ENCODE peak calls at places on chromosomes 16 and 17, in four cellular contexts. M is NCI-H748 treated with DMSO at 0.1 percent for 48 hours; R is endothelial cell; T is effector memory CD4-positive, alpha-beta T cell. L is an unnamed sample.
A peak's percentile ranks its signal among the peaks of the same experiment; 100 is the strongest.

GRCh38 chr17:10705727-10706126 is 8.3 kb downstream of the ADPRM start:
- DNase-seq in M (no peak), R (no peak), T (no peak), L (no peak)

GRCh38 chr16:19382084-19382801 is 35.4 kb upstream of the TMC5 start:
- DNase-seq in M (no peak), R (no peak), T (no peak), L (no peak)

GRCh38 chr17:7915611-7916382 is at the start of gene RNF227:
- DNase-seq in M (peak; percentile 92), R (peak; percentile 72), T (peak; percentile 81), L (peak; percentile 76)

GRCh38 chr17:79003661-79004411 is 5.7 kb downstream of the CANT1 start:
- DNase-seq in M (no peak), R (no peak), T (no peak), L (no peak)

GRCh38 chr17:49454050-49454449 is 39.4 kb upstream of the PHB1 start:
- DNase-seq in M (no peak), R (no peak), T (no peak), L (no peak)

GRCh38 chr16:53881371-53881770 is 177.4 kb downstream of the FTO start:
- DNase-seq in M (no peak), R (no peak), T (no peak), L (no peak)

GRCh38 chr17:51298508-51299371 is 38.4 kb downstream of the UTP18 start:
- DNase-seq in M (peak; percentile 23), R (peak; percentile 23), T (no peak), L (no peak)

GRCh38 chr16:28531777-28532744 is 6.7 kb downstream of the NUPR1 start:
- DNase-seq in M (no peak), R (no peak), T (no peak), L (no peak)

GRCh38 chr16:47180073-47180472 is 36.3 kb upstream of the NETO2 start:
- DNase-seq in M (no peak), R (no peak), T (no peak), L (no peak)

GRCh38 chr16:88379694-88380040 is 3.1 kb upstream of the ZNF469 start:
- DNase-seq in M (no peak), R (no peak), T (no peak), L (no peak)

GRCh38 chr16:65876200-65876498 is 490.3 kb upstream of the CDH5 start:
- DNase-seq in M (no peak), R (no peak), T (no peak), L (no peak)

GRCh38 chr16:14473488-14473887 is 156.6 kb downstream of the PARN start:
- DNase-seq in M (no peak), R (no peak), T (no peak), L (no peak)

GRCh38 chr16:1678500-1679098 is 520 bp downstream of the JPT2 start:
- DNase-seq in M (no peak), R (peak; percentile 34), T (peak; percentile 38), L (peak; percentile 26)

GRCh38 chr16:1494129-1494640 is 1.0 kb downstream of the TELO2 start:
- DNase-seq in M (no peak), R (peak; percentile 48), T (no peak), L (no peak)

GRCh38 chr16:88526906-88527185 is 43.4 kb upstream of the ZC3H18 start:
- DNase-seq in M (no peak), R (no peak), T (no peak), L (no peak)

L was measured in T-helper 1 cell.